ENCODE peak calls at places on chromosomes 2 and 18, in nine cellular contexts. R, O, G, I, N, H, E, C and S are unnamed samples.

GRCh38 chr18:2173464-2173863 is 397.8 kb downstream of the METTL4 start:
- DNase-seq in N (peak; percentile 83), I (no peak), C (no peak), G (no peak), E (peak; percentile 9), R (peak; percentile 42), O (no peak), H (no peak), S (no peak)

GRCh38 chr2:239328306-239329191 is 72.3 kb downstream of the HDAC4 start:
- DNase-seq in R (peak; percentile 90), G (no peak), C (no peak), E (no peak), N (peak; percentile 64), O (no peak), I (no peak), H (peak; percentile 89), S (no peak)

GRCh38 chr2:133457862-133458261 is 110.4 kb downstream of the NCKAP5 start:
- DNase-seq in E (no peak), N (no peak), R (no peak), I (no peak), G (no peak), C (no peak), O (no peak), H (no peak), S (no peak)

GRCh38 chr2:201858781-201859180 is 52.4 kb downstream of the CDK15 start:
- DNase-seq in O (peak; percentile 24), E (peak; percentile 83), R (no peak), N (no peak), C (no peak), G (no peak), I (no peak), H (no peak), S (peak; percentile 14)

GRCh38 chr2:221997100-221997499 is 301.7 kb downstream of the PAX3 start:
- DNase-seq in H (no peak), E (no peak), C (no peak), N (peak; percentile 46), G (no peak), I (no peak), O (no peak), R (no peak), S (no peak)

GRCh38 chr2:187541086-187542085 is 12.8 kb downstream of the TFPI start:
- DNase-seq in N (peak; percentile 97), E (no peak), C (no peak), R (no peak), O (no peak), I (no peak), H (no peak), G (no peak), S (no peak)

GRCh38 chr18:10315542-10315941 is 138.9 kb upstream of the APCDD1 start:
- DNase-seq in N (no peak), E (no peak), G (no peak), R (no peak), O (no peak), H (no peak), C (no peak), I (no peak), S (no peak)

GRCh38 chr2:241844831-241845578 is 13.7 kb downstream of the PDCD1 start:
- DNase-seq in H (no peak), C (no peak), I (no peak), R (no peak), G (no peak), E (no peak), N (no peak), O (no peak), S (no peak)

GRCh38 chr2:64606495-64607363 is 47.0 kb downstream of the SERTAD2 start:
- DNase-seq in G (no peak), R (peak; percentile 93), I (peak; percentile 88), H (peak; percentile 92), N (peak; percentile 81), E (peak; percentile 41), C (peak; percentile 95), O (no peak), S (no peak)

GRCh38 chr2:141911485-141912066 is 219.2 kb downstream of the LRP1B start:
- DNase-seq in I (no peak), R (no peak), O (no peak), G (no peak), H (no peak), C (no peak), E (peak; percentile 65), N (peak; percentile 25), S (peak; percentile 30)

GRCh38 chr2:44753552-44754285 is 187.8 kb upstream of the SIX3 start:
- DNase-seq in C (peak; percentile 6), E (peak; percentile 92), H (no peak), R (no peak), I (no peak), O (peak; percentile 36), N (no peak), G (no peak), S (no peak)

GRCh38 chr2:71925268-71926097 is 222.2 kb downstream of the CYP26B1 start:
- DNase-seq in E (peak; percentile 21), G (no peak), C (no peak), O (no peak), N (peak; percentile 40), I (peak; percentile 31), H (peak; percentile 61), R (no peak), S (no peak)

GRCh38 chr2:168712053-168712452 is 90.4 kb upstream of the NOSTRIN start:
- DNase-seq in E (no peak), O (no peak), R (no peak), C (peak; percentile 51), I (no peak), N (no peak), H (no peak), G (no peak), S (no peak)

GRCh38 chr2:33634261-33634910 is 35.3 kb upstream of the FAM98A start:
- DNase-seq in I (no peak), C (no peak), N (no peak), E (no peak), O (no peak), R (no peak), G (no peak), H (no peak), S (no peak)

GRCh38 chr2:48723125-48723524 is 32.4 kb downstream of the LHCGR start:
- DNase-seq in R (no peak), C (no peak), E (no peak), O (no peak), H (no peak), G (no peak), N (peak; percentile 94), I (no peak), S (no peak)

GRCh38 chr2:26623541-26624497 is 17.3 kb downstream of the CIB4 start:
- DNase-seq in I (peak; percentile 30), H (peak; percentile 74), O (no peak), E (no peak), G (no peak), C (no peak), R (peak; percentile 59), N (peak; percentile 45), S (no peak)

GRCh38 chr2:231452799-231453508 is 11.3 kb downstream of the NCL start:
- DNase-seq in C (no peak), R (no peak), I (no peak), N (peak; percentile 17), H (peak; percentile 38), O (no peak), E (peak; percentile 82), G (no peak), S (no peak)

GRCh38 chr2:31962757-31963361 is 47.9 kb downstream of the MEMO1 start:
- DNase-seq in H (no peak), G (no peak), N (no peak), O (no peak), C (no peak), E (no peak), I (no peak), R (peak; percentile 18), S (no peak)

GRCh38 chr18:9474103-9474982 is 970 bp upstream of the RALBP1 start:
- DNase-seq in H (no peak), R (no peak), G (no peak), E (no peak), C (no peak), I (no peak), N (no peak), O (no peak), S (no peak)

GRCh38 chr18:70243545-70243944 is 38.1 kb upstream of the RTTN start:
- DNase-seq in N (no peak), C (no peak), E (no peak), R (no peak), O (no peak), I (no peak), G (no peak), H (no peak), S (no peak)

GRCh38 chr2:200786826-200787225 is 24.9 kb upstream of the BZW1 start:
- DNase-seq in R (no peak), C (no peak), G (no peak), N (peak; percentile 97), O (peak; percentile 83), I (no peak), E (peak; percentile 85), H (no peak), S (no peak)

GRCh38 chr18:36025025-36025424 is 42.3 kb downstream of the RPRD1A start:
- DNase-seq in E (no peak), O (no peak), R (no peak), G (no peak), C (no peak), H (no peak), N (no peak), I (no peak), S (no peak)

GRCh38 chr2:9846554-9846953 is 3.3 kb downstream of the TAF1B start:
- DNase-seq in R (no peak), I (no peak), N (peak; percentile 43), H (no peak), E (no peak), C (no peak), G (no peak), O (no peak), S (no peak)

GRCh38 chr2:17148298-17149228 is 369.7 kb downstream of the RAD51AP2 start:
- DNase-seq in H (no peak), C (no peak), I (no peak), N (peak; percentile 42), O (no peak), G (no peak), E (peak; percentile 11), R (no peak), S (peak; percentile 40)

GRCh38 chr18:71304856-71305255 is 1016.0 kb downstream of the SOCS6 start:
- DNase-seq in R (no peak), O (no peak), C (no peak), E (no peak), G (no peak), I (no peak), H (no peak), N (no peak), S (no peak)

GRCh38 chr2:102318437-102318836 is 7.1 kb downstream of the IL1RL1 start:
- DNase-seq in C (no peak), I (no peak), O (no peak), H (no peak), N (no peak), E (no peak), G (no peak), R (no peak), S (no peak)

GRCh38 chr18:75350857-75351256 is 76.6 kb downstream of the SMIM21 start:
- DNase-seq in R (no peak), N (no peak), H (no peak), G (no peak), C (no peak), O (no peak), I (no peak), E (no peak), S (no peak)

GRCh38 chr2:217289153-217289908 is 429.5 kb upstream of the TNP1 start:
- DNase-seq in E (peak; percentile 97), I (no peak), H (no peak), G (no peak), N (no peak), C (no peak), R (no peak), O (no peak), S (no peak)

GRCh38 chr2:165238295-165238694 is 919 bp upstream of the SCN2A start:
- DNase-seq in G (no peak), E (no peak), N (peak; percentile 38), R (no peak), C (no peak), I (no peak), O (no peak), H (no peak), S (peak; percentile 21)

GRCh38 chr2:39530423-39530866 is 93.4 kb upstream of the MAP4K3 start:
- DNase-seq in N (peak; percentile 95), I (no peak), E (no peak), C (no peak), R (no peak), O (no peak), H (no peak), G (no peak), S (no peak)

GRCh38 chr2:195520671-195521155 is 136.3 kb upstream of the SLC39A10 start:
- DNase-seq in C (no peak), G (no peak), E (no peak), O (no peak), R (no peak), I (no peak), N (peak; percentile 98), H (no peak), S (no peak)